ENCODE peak calls at places on chromosomes 5 and 9, in four cellular contexts. One of them, this sample, is unnamed.

GRCh38 chr5:107570805-107571531 is 99.8 kb downstream of the EFNA5 start:
- DNase-seq in MM.1S: peak
- DNase-seq in GM12878: peak
- DNase-seq in IMR-90: no peak
- DNase-seq in this sample: peak

GRCh38 chr5:103259705-103260355 is 1.3 kb downstream of the MACIR start:
- DNase-seq in MM.1S: peak
- DNase-seq in GM12878: no peak
- DNase-seq in IMR-90: peak
- DNase-seq in this sample: peak

GRCh38 chr9:97570899-97571298 is 62.3 kb downstream of the TSTD2 start:
- DNase-seq in MM.1S: no peak
- DNase-seq in GM12878: no peak
- DNase-seq in IMR-90: no peak
- DNase-seq in this sample: no peak

GRCh38 chr5:66144799-66145390 is 795 bp downstream of the SREK1 start:
- DNase-seq in MM.1S: no peak
- DNase-seq in GM12878: no peak
- DNase-seq in IMR-90: no peak
- DNase-seq in this sample: no peak

GRCh38 chr5:77545285-77545684 is 53.2 kb upstream of the WDR41 start:
- DNase-seq in MM.1S: no peak
- DNase-seq in GM12878: no peak
- DNase-seq in IMR-90: no peak
- DNase-seq in this sample: no peak

GRCh38 chr9:36548454-36548853 is 24.2 kb upstream of the MELK start:
- DNase-seq in MM.1S: no peak
- DNase-seq in GM12878: no peak
- DNase-seq in IMR-90: no peak
- DNase-seq in this sample: no peak

GRCh38 chr9:34437006-34437925 is 21.1 kb downstream of the FAM219A start:
- DNase-seq in MM.1S: peak
- DNase-seq in GM12878: peak
- DNase-seq in IMR-90: peak
- DNase-seq in this sample: peak

GRCh38 chr5:162068412-162068811 is 839 bp downstream of the GABRG2 start:
- DNase-seq in MM.1S: peak
- DNase-seq in GM12878: no peak
- DNase-seq in IMR-90: no peak
- DNase-seq in this sample: peak

GRCh38 chr9:7799234-7799933 is at the start of gene DMAC1:
- DNase-seq in MM.1S: peak
- DNase-seq in GM12878: peak
- DNase-seq in IMR-90: peak
- DNase-seq in this sample: peak

GRCh38 chr5:176823869-176824412 is 13.6 kb downstream of the UNC5A start:
- DNase-seq in MM.1S: no peak
- DNase-seq in GM12878: no peak
- DNase-seq in IMR-90: no peak
- DNase-seq in this sample: no peak

GRCh38 chr9:16501726-16502125 is 368.7 kb downstream of the BNC2 start:
- DNase-seq in MM.1S: no peak
- DNase-seq in GM12878: no peak
- DNase-seq in IMR-90: peak
- DNase-seq in this sample: no peak

GRCh38 chr9:107819772-107820171 is 330.2 kb upstream of the KLF4 start:
- DNase-seq in MM.1S: no peak
- DNase-seq in GM12878: no peak
- DNase-seq in IMR-90: no peak
- DNase-seq in this sample: peak

GRCh38 chr9:16134351-16134750 is 581.5 kb downstream of the CCDC171 start:
- DNase-seq in MM.1S: no peak
- DNase-seq in GM12878: no peak
- DNase-seq in IMR-90: no peak
- DNase-seq in this sample: no peak

GRCh38 chr5:94577466-94578245 is 40.7 kb downstream of the KIAA0825 start:
- DNase-seq in MM.1S: peak
- DNase-seq in GM12878: peak
- DNase-seq in IMR-90: no peak
- DNase-seq in this sample: no peak

GRCh38 chr9:132582276-132582785 is at the start of gene BARHL1:
- DNase-seq in MM.1S: no peak
- DNase-seq in GM12878: no peak
- DNase-seq in IMR-90: no peak
- DNase-seq in this sample: no peak
- H3K4me3 ChIP-seq in MM.1S: peak
- H3K4me3 ChIP-seq in GM12878: no peak
- H3K4me3 ChIP-seq in IMR-90: peak
- H3K4me3 ChIP-seq in this sample: peak

GRCh38 chr5:132426525-132427138 is 57.1 kb downstream of the SLC22A5 start:
- DNase-seq in MM.1S: peak
- DNase-seq in GM12878: no peak
- DNase-seq in IMR-90: peak
- DNase-seq in this sample: peak
- TF ChIP-seq CTCF in MM.1S: peak
- TF ChIP-seq CTCF in GM12878: peak
- TF ChIP-seq CTCF in IMR-90: peak
- TF ChIP-seq CTCF in this sample: peak

GRCh38 chr9:126549246-126550006 is 64.3 kb upstream of the LMX1B start:
- DNase-seq in MM.1S: no peak
- DNase-seq in GM12878: no peak
- DNase-seq in IMR-90: no peak
- DNase-seq in this sample: no peak

GRCh38 chr9:126548312-126548711 is 65.4 kb upstream of the LMX1B start:
- DNase-seq in MM.1S: no peak
- DNase-seq in GM12878: no peak
- DNase-seq in IMR-90: no peak
- DNase-seq in this sample: no peak

GRCh38 chr9:126554292-126554691 is 59.4 kb upstream of the LMX1B start:
- DNase-seq in MM.1S: no peak
- DNase-seq in GM12878: no peak
- DNase-seq in IMR-90: no peak
- DNase-seq in this sample: no peak

GRCh38 chr9:126551812-126552211 is 61.9 kb upstream of the LMX1B start:
- DNase-seq in MM.1S: no peak
- DNase-seq in GM12878: no peak
- DNase-seq in IMR-90: no peak
- DNase-seq in this sample: no peak

GRCh38 chr9:126550891-126551351 is 62.8 kb upstream of the LMX1B start:
- DNase-seq in MM.1S: no peak
- DNase-seq in GM12878: no peak
- DNase-seq in IMR-90: no peak
- DNase-seq in this sample: no peak
- H3K9ac ChIP-seq in MM.1S: no peak
- H3K9ac ChIP-seq in GM12878: no peak
- H3K9ac ChIP-seq in IMR-90: no peak
- H3K9ac ChIP-seq in this sample: no peak

DNA sequence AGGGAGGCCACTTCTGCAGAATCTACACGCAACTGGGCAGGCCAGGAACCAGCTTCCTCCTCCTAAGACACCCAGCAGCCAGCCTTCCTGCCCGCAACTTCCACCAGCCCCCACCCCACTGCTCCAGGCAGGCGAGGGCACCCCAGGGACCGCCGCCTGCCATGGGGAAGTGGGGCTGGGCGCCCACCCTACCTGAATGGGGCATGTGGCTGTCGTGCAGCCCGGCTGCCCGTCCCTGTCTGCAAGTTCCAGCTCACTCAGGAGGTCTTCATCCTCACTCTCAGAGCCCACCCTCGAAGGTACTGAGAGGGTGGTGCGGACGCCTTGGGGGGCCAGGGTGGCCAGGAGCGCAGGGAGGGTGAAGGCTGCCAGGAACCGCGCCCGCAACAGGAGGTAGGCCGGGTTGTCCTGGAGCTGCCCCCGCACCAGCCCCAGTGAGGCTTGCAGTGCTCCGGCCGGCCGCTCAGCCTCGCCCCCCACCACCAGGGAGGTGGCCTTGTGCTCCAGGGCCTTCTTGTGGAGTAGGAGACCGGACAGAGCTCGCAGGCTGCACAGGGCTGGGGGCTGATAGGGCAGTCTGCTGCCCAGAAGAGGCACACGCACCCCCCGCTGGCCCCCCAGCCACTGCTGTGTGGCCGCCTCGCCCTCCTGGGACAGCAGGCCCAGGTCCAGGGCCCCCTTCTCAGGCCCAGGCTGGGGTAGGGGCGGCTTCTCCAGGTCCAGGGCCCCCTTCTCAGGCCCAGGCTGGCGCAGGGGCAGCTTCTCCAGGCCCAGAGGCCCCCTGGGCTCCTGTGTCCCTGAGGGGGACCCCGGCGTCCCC is 4.1 kb upstream of the CARD9 start:
- DNase-seq in MM.1S: no peak
- DNase-seq in GM12878: no peak
- DNase-seq in IMR-90: no peak
- DNase-seq in this sample: no peak
- H3K4me3 ChIP-seq in MM.1S: no peak
- H3K4me3 ChIP-seq in GM12878: no peak
- H3K4me3 ChIP-seq in IMR-90: no peak
- H3K4me3 ChIP-seq in this sample: no peak

DNA sequence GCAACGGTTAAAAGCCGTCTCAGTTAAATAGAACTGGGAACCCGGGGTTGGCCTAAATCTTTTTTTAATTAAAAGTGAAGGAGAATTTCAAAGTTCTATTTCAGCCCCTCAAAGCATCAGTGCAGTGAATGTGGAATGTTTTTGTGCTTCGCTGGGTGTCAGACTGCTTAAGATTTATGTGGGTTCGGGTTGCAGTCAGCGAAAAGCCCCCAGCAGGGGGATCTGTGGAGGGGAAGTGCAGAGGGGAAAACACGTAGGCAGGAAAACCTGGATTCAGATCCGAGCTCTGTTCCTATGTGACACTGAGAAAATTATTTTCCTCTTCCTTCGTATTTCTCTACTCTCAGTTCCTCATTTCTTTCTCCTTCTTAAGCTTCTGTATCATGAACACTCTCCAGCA is 19.7 kb downstream of the BRINP1 start:
- DNase-seq in MM.1S: no peak
- DNase-seq in GM12878: no peak
- DNase-seq in IMR-90: no peak
- DNase-seq in this sample: no peak
- TF ChIP-seq CTCF in MM.1S: no peak
- TF ChIP-seq CTCF in GM12878: no peak
- TF ChIP-seq CTCF in IMR-90: no peak
- TF ChIP-seq CTCF in this sample: no peak

GRCh38 chr5:170450041-170450660 is 53.7 kb upstream of the KCNIP1 start:
- DNase-seq in MM.1S: no peak
- DNase-seq in GM12878: no peak
- DNase-seq in IMR-90: no peak
- DNase-seq in this sample: no peak
- H3K9ac ChIP-seq in MM.1S: no peak
- H3K9ac ChIP-seq in GM12878: no peak
- H3K9ac ChIP-seq in IMR-90: no peak
- H3K9ac ChIP-seq in this sample: no peak